ENCODE peak calls at places on chromosomes 5 and 9, in seven cellular contexts. S is NCI-H524 treated with DMSO at 0.1 percent for 48 hours; U is A673; Z is stimulated activated CD8-positive, alpha-beta memory T cell treated with anti-CD3 and anti-CD28 coated beads, Interleukin-15, amount 100 ng/mL, for 1 hour; K is HS-5; G is Ammon's horn; H is lung. V is an unnamed sample.

GRCh38 chr9:91611582-91611981 is 187.9 kb upstream of the NFIL3 start:
- DNase-seq in S (no peak), U (no peak), Z (no peak), K (no peak), G (no peak), H (no peak), V (no peak)

GRCh38 chr5:59279979-59280378 is 613.5 kb downstream of the PDE4D start:
- DNase-seq in S (no peak), U (no peak), Z (no peak), K (no peak), G (no peak), H (no peak), V (no peak)

GRCh38 chr9:93159601-93160418 is 24.1 kb upstream of the WNK2 start:
- DNase-seq in S (peak), U (peak), Z (peak), K (peak), G (peak), H (peak), V (peak)

GRCh38 chr9:111548623-111549022 is 23.6 kb downstream of the ZNF483 start:
- DNase-seq in S (no peak), U (no peak), Z (no peak), K (no peak), G (no peak), H (no peak), V (no peak)

GRCh38 chr5:34051374-34051980 is 8.5 kb upstream of the C1QTNF3 start:
- DNase-seq in S (no peak), U (no peak), Z (no peak), K (no peak), G (no peak), H (no peak), V (no peak)

GRCh38 chr5:134637106-134637721 is 4.6 kb upstream of the SAR1B start:
- DNase-seq in S (no peak), U (no peak), Z (no peak), K (no peak), G (no peak), H (no peak), V (peak)

GRCh38 chr5:172875372-172876279 is 41.6 kb downstream of the ERGIC1 start:
- DNase-seq in S (no peak), U (no peak), Z (no peak), K (no peak), G (peak), H (no peak), V (no peak)

GRCh38 chr5:161535762-161536161 is 10.8 kb downstream of the GABRB2 start:
- DNase-seq in S (no peak), U (no peak), Z (no peak), K (no peak), G (no peak), H (no peak), V (no peak)

GRCh38 chr9:95018099-95018927 is 291.8 kb downstream of the AOPEP start:
- DNase-seq in S (no peak), U (no peak), Z (no peak), K (peak), G (no peak), H (no peak), V (no peak)

GRCh38 chr5:53476019-53476418 is 4.4 kb upstream of the FST start:
- DNase-seq in S (no peak), U (no peak), Z (no peak), K (no peak), G (no peak), H (no peak), V (no peak)

GRCh38 chr5:136087961-136088871 is 44.4 kb upstream of the SMAD5 start:
- DNase-seq in S (no peak), U (no peak), Z (no peak), K (no peak), G (no peak), H (peak), V (peak)

V was measured in ureter.